ENCODE peak calls at places on chromosomes 12 and 14, in five cellular contexts. One of them, this sample, is unnamed.

GRCh38 chr12:1668833-1669543 is 21.9 kb upstream of the ADIPOR2 start:
- DNase-seq in neuronal stem cell: no peak
- DNase-seq in ascending aorta: no peak
- DNase-seq in choroid plexus epithelial cell: peak
- DNase-seq in NCI-H510A: no peak
- DNase-seq in this sample: no peak

GRCh38 chr12:40889329-40889728 is 197.1 kb downstream of the CNTN1 start:
- DNase-seq in neuronal stem cell: no peak
- DNase-seq in ascending aorta: no peak
- DNase-seq in choroid plexus epithelial cell: no peak
- DNase-seq in NCI-H510A: no peak
- DNase-seq in this sample: no peak

GRCh38 chr12:114668151-114668891 is 15.7 kb downstream of the TBX3 start:
- DNase-seq in neuronal stem cell: no peak
- DNase-seq in ascending aorta: no peak
- DNase-seq in choroid plexus epithelial cell: peak
- DNase-seq in NCI-H510A: peak
- DNase-seq in this sample: no peak

GRCh38 chr14:101103321-101103901 is 199.9 kb upstream of the RTL1 start:
- DNase-seq in neuronal stem cell: no peak
- DNase-seq in ascending aorta: no peak
- DNase-seq in choroid plexus epithelial cell: no peak
- DNase-seq in NCI-H510A: no peak
- DNase-seq in this sample: no peak

GRCh38 chr14:35653045-35653444 is 119.1 kb downstream of the INSM2 start:
- DNase-seq in neuronal stem cell: no peak
- DNase-seq in ascending aorta: no peak
- DNase-seq in choroid plexus epithelial cell: no peak
- DNase-seq in NCI-H510A: no peak
- DNase-seq in this sample: no peak

GRCh38 chr14:68270342-68270741 is 450.8 kb downstream of the RAD51B start:
- DNase-seq in neuronal stem cell: no peak
- DNase-seq in ascending aorta: no peak
- DNase-seq in choroid plexus epithelial cell: no peak
- DNase-seq in NCI-H510A: no peak
- DNase-seq in this sample: no peak

GRCh38 chr14:101135796-101136742 is 232.5 kb upstream of the RTL1 start:
- DNase-seq in neuronal stem cell: no peak
- DNase-seq in ascending aorta: no peak
- DNase-seq in choroid plexus epithelial cell: no peak
- DNase-seq in NCI-H510A: no peak
- DNase-seq in this sample: no peak

GRCh38 chr14:55129428-55130193 is 559 bp downstream of the LGALS3 start:
- DNase-seq in neuronal stem cell: no peak
- DNase-seq in ascending aorta: no peak
- DNase-seq in choroid plexus epithelial cell: peak
- DNase-seq in NCI-H510A: no peak
- DNase-seq in this sample: no peak

GRCh38 chr14:87999282-87999681 is 5.7 kb upstream of the GPR65 start:
- DNase-seq in neuronal stem cell: no peak
- DNase-seq in ascending aorta: no peak
- DNase-seq in choroid plexus epithelial cell: no peak
- DNase-seq in NCI-H510A: no peak
- DNase-seq in this sample: no peak

GRCh38 chr12:131452444-131452860 is 258.4 kb upstream of the SFSWAP start:
- DNase-seq in neuronal stem cell: no peak
- DNase-seq in ascending aorta: no peak
- DNase-seq in choroid plexus epithelial cell: no peak
- DNase-seq in NCI-H510A: no peak
- DNase-seq in this sample: no peak

GRCh38 chr12:109709401-109710278 is 4.0 kb upstream of the FAM222A start:
- DNase-seq in neuronal stem cell: no peak
- DNase-seq in ascending aorta: no peak
- DNase-seq in choroid plexus epithelial cell: no peak
- DNase-seq in NCI-H510A: no peak
- DNase-seq in this sample: no peak

GRCh38 chr12:130703733-130704375 is 12.2 kb downstream of the RIMBP2 start:
- DNase-seq in neuronal stem cell: no peak
- DNase-seq in ascending aorta: no peak
- DNase-seq in choroid plexus epithelial cell: no peak
- DNase-seq in NCI-H510A: no peak
- DNase-seq in this sample: no peak

GRCh38 chr12:115636546-115636945 is 640.9 kb downstream of the MED13L start:
- DNase-seq in neuronal stem cell: no peak
- DNase-seq in ascending aorta: no peak
- DNase-seq in choroid plexus epithelial cell: no peak
- DNase-seq in NCI-H510A: no peak
- DNase-seq in this sample: no peak

GRCh38 chr14:91019673-91020072 is 40.8 kb downstream of the RPS6KA5 start:
- DNase-seq in neuronal stem cell: no peak
- DNase-seq in ascending aorta: no peak
- DNase-seq in choroid plexus epithelial cell: no peak
- DNase-seq in NCI-H510A: peak
- DNase-seq in this sample: no peak

GRCh38 chr12:67681145-67681778 is 32.7 kb downstream of the DYRK2 start:
- DNase-seq in neuronal stem cell: no peak
- DNase-seq in ascending aorta: no peak
- DNase-seq in choroid plexus epithelial cell: peak
- DNase-seq in NCI-H510A: no peak
- DNase-seq in this sample: peak

GRCh38 chr12:7155471-7156034 is 25.4 kb downstream of the CLSTN3 start:
- DNase-seq in neuronal stem cell: no peak
- DNase-seq in ascending aorta: no peak
- DNase-seq in choroid plexus epithelial cell: no peak
- DNase-seq in NCI-H510A: peak
- DNase-seq in this sample: no peak

This sample was measured in HS-5.